ENCODE peak calls at places on chromosomes 5 and 9, in ten cellular contexts. N is BJ, D is H9, Q is PC-3, B is gastrocnemius medialis, Y is HFF-Myc, E is left ventricle myocardium inferior, V is endothelial cell, I is bronchial epithelial cell, M is GM23338. P is an unnamed sample.

GRCh38 chr5:6686916-6687409 is 26.3 kb upstream of the TENT4A start:
- DNase-seq in E (no peak), D (peak; percentile 58), I (peak; percentile 38), M (peak; percentile 88), N (no peak), V (peak; percentile 66), Q (peak; percentile 62), B (no peak), Y (no peak), P (no peak)

GRCh38 chr5:107381189-107381856 is 289.4 kb downstream of the EFNA5 start:
- DNase-seq in Q (peak; percentile 83), B (no peak), V (no peak), Y (no peak), I (peak; percentile 66), E (no peak), M (no peak), N (no peak), D (no peak), P (no peak)

GRCh38 chr5:34511063-34511462 is 145.1 kb upstream of the RAI14 start:
- DNase-seq in M (no peak), Q (no peak), V (no peak), B (no peak), Y (no peak), N (no peak), D (no peak), I (peak; percentile 34), E (no peak), P (no peak)

GRCh38 chr9:113853333-113853732 is 22.8 kb upstream of the ZNF618 start:
- DNase-seq in I (peak; percentile 46), M (peak; percentile 82), B (no peak), Y (no peak), Q (peak; percentile 23), V (no peak), D (no peak), E (no peak), N (no peak), P (no peak)

GRCh38 chr5:168681556-168682183 is 102.5 kb upstream of the PANK3 start:
- DNase-seq in V (no peak), Y (no peak), B (no peak), N (no peak), M (no peak), I (peak; percentile 56), D (peak; percentile 36), Q (no peak), E (peak; percentile 31), P (peak; percentile 10)

GRCh38 chr9:113221800-113222481 is 597 bp downstream of the SLC31A1 start:
- DNase-seq in V (no peak), D (no peak), M (no peak), I (peak; percentile 26), Q (peak; percentile 3), E (no peak), B (no peak), N (no peak), Y (no peak), P (no peak)

GRCh38 chr9:135348076-135348787 is 131.3 kb upstream of the PPP1R26 start:
- DNase-seq in B (no peak), E (no peak), N (no peak), D (no peak), M (no peak), Y (no peak), Q (no peak), V (no peak), I (no peak), P (no peak)

GRCh38 chr9:96554326-96554725 is 65.3 kb downstream of the CDC14B start:
- DNase-seq in B (no peak), I (no peak), Y (no peak), N (no peak), D (no peak), M (no peak), Q (no peak), E (no peak), V (no peak), P (no peak)

GRCh38 chr9:75181748-75182147 is 93.4 kb downstream of the OSTF1 start:
- DNase-seq in N (no peak), I (peak; percentile 99), Y (no peak), M (no peak), D (no peak), E (no peak), B (no peak), Q (peak; percentile 79), V (no peak), P (peak; percentile 56)

GRCh38 chr9:89935791-89936190 is 331.0 kb downstream of the GADD45G start:
- DNase-seq in V (no peak), Y (no peak), B (no peak), I (no peak), E (no peak), D (no peak), M (no peak), N (no peak), Q (no peak), P (no peak)

GRCh38 chr9:126788631-126789349 is 16.1 kb upstream of the ZBTB43 start:
- DNase-seq in B (peak; percentile 77), V (no peak), Y (peak; percentile 11), E (no peak), I (peak; percentile 95), N (no peak), M (no peak), D (no peak), Q (peak; percentile 67), P (peak; percentile 82)

GRCh38 chr5:51384281-51384840 is 1.1 kb downstream of the ISL1 start:
- DNase-seq in I (no peak), V (no peak), E (no peak), B (no peak), D (no peak), M (no peak), N (no peak), Y (no peak), Q (no peak), P (no peak)

GRCh38 chr5:40991168-40991980 is 79.8 kb downstream of the MROH2B start:
- DNase-seq in V (no peak), Q (peak; percentile 96), D (no peak), N (no peak), E (peak; percentile 39), Y (no peak), I (peak; percentile 48), B (peak; percentile 34), M (no peak), P (no peak)

GRCh38 chr5:119070578-119070827 is 384 bp upstream of the DMXL1 start:
- DNase-seq in V (no peak), N (no peak), I (no peak), Q (no peak), B (no peak), M (peak; percentile 93), Y (no peak), D (no peak), E (peak; percentile 83), P (no peak)

GRCh38 chr9:27165670-27166069 is 56.6 kb downstream of the TEK start:
- DNase-seq in E (no peak), I (no peak), Y (no peak), D (peak; percentile 58), N (no peak), B (no peak), M (peak; percentile 68), V (no peak), Q (no peak), P (no peak)

GRCh38 chr9:134841180-134841904 is 39.3 kb upstream of the FCN2 start:
- DNase-seq in Y (no peak), M (no peak), N (no peak), D (no peak), E (no peak), B (no peak), I (no peak), V (no peak), Q (no peak), P (no peak)

GRCh38 chr9:133333566-133333965 is 2.4 kb downstream of the SURF6 start:
- DNase-seq in B (no peak), N (no peak), Y (no peak), M (no peak), D (peak; percentile 27), I (no peak), Q (no peak), V (no peak), E (peak; percentile 11), P (no peak)

GRCh38 chr5:83133797-83134196 is 56.5 kb downstream of the XRCC4 start:
- DNase-seq in N (no peak), Q (no peak), M (no peak), E (no peak), B (no peak), D (no peak), V (no peak), Y (no peak), I (no peak), P (no peak)

GRCh38 chr5:135660826-135661555 is 82.2 kb upstream of the CXCL14 start:
- DNase-seq in D (no peak), I (no peak), M (peak; percentile 8), Q (no peak), E (no peak), N (no peak), Y (no peak), B (no peak), V (peak; percentile 38), P (peak; percentile 34)
- TF ChIP-seq CTCF in D (no peak), I (no peak), M (no peak), Q (no peak), E (no peak), N (no peak), Y (no peak), B (no peak), V (no peak), P (no peak)

DNA sequence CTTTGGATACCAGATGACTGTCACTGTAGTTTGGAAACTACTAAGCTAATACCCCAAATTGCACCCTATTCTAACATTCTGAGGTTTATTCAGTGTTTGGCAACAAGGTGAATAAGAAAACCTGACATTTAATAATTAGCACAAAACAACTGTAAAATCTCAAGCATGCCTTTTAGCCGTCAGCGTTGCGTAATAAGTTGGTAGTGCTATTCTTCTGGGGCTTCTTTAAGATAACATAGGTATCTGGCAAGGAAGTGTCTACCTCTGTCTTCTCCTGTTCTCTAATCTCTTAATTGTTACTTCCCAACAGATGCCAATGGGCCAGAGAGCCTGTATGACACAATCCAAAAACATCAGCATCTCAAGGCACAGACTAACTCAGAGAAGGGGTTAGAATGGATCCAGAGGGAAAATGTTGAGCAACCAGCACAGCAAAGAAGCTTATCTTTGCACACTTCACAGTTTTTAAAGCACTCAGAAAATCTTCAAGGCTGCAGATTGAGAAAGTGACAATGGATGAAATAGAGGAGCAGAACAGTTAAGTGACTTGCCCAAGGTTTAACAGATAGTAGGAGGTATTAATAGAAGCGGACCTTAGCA is 48.4 kb upstream of the DPYSL3 start:
- DNase-seq in Y (no peak), M (no peak), V (no peak), D (no peak), B (no peak), Q (no peak), E (no peak), N (no peak), I (no peak), P (no peak)
- TF ChIP-seq CTCF in Y (no peak), M (no peak), V (no peak), D (no peak), B (no peak), Q (no peak), E (no peak), N (no peak), I (no peak), P (no peak)

GRCh38 chr5:38831909-38832308 is 13.9 kb upstream of the OSMR start:
- DNase-seq in I (peak; percentile 59), V (peak; percentile 37), M (peak; percentile 84), Q (peak; percentile 58), Y (no peak), D (peak; percentile 44), N (no peak), E (no peak), B (no peak), P (no peak)
- TF ChIP-seq CTCF in I (peak; percentile 73), V (no peak), M (peak; percentile 47), Q (peak; percentile 73), Y (peak; percentile 52), D (peak; percentile 59), N (peak; percentile 51), E (peak; percentile 56), B (no peak), P (peak; percentile 50)

GRCh38 chr5:8993031-8993430 is 552.8 kb downstream of the SEMA5A start:
- DNase-seq in N (no peak), V (no peak), E (no peak), Y (no peak), Q (peak; percentile 65), M (peak; percentile 70), I (peak; percentile 43), B (no peak), D (no peak), P (no peak)
- TF ChIP-seq CTCF in N (peak; percentile 51), V (peak; percentile 69), E (no peak), Y (peak; percentile 55), Q (peak; percentile 89), M (peak; percentile 72), I (peak; percentile 56), B (no peak), D (peak; percentile 74), P (peak; percentile 59)

P was measured in kidney epithelial cell.